ENCODE peak calls at places on chromosomes 4 and X, in six cellular contexts. P is OCI-LY7, I is astrocyte, Q is progenitor cell of endocrine pancreas, S is foreskin fibroblast, W is AG10803. Y is an unnamed sample.

GRCh38 chrX:147877726-147878125 is 34.0 kb upstream of the FMR1 start:
- DNase-seq in P (no peak), I (no peak), Q (no peak), S (no peak), W (no peak), Y (no peak)

GRCh38 chr4:20773144-20773997 is 73.1 kb downstream of the PACRGL start:
- DNase-seq in P (peak), I (peak), Q (peak), S (peak), W (peak), Y (no peak)

GRCh38 chr4:93313207-93313606 is 515.3 kb upstream of the ATOH1 start:
- DNase-seq in P (no peak), I (no peak), Q (no peak), S (peak), W (no peak), Y (no peak)

GRCh38 chrX:119093991-119094741 is 21.4 kb downstream of the CT47C1 start:
- DNase-seq in P (no peak), I (no peak), Q (no peak), S (peak), W (no peak), Y (no peak)

GRCh38 chr4:73281396-73281795 is 22.8 kb upstream of the ANKRD17 start:
- DNase-seq in P (no peak), I (no peak), Q (no peak), S (no peak), W (no peak), Y (no peak)

GRCh38 chr4:185837415-185838103 is 25.6 kb upstream of the SORBS2 start:
- DNase-seq in P (no peak), I (no peak), Q (no peak), S (no peak), W (no peak), Y (no peak)

GRCh38 chr4:8729408-8730149 is 137.0 kb downstream of the CPZ start:
- DNase-seq in P (no peak), I (no peak), Q (no peak), S (no peak), W (no peak), Y (no peak)

GRCh38 chrX:79138658-79139241 is 5.7 kb upstream of the GPR174 start:
- DNase-seq in P (peak), I (no peak), Q (no peak), S (no peak), W (no peak), Y (no peak)

GRCh38 chr4:183393446-183393845 is 51.0 kb upstream of the CDKN2AIP start:
- DNase-seq in P (no peak), I (no peak), Q (no peak), S (no peak), W (no peak), Y (no peak)

GRCh38 chrX:47216393-47216925 is 2.0 kb upstream of the CDK16 start:
- DNase-seq in P (no peak), I (no peak), Q (no peak), S (no peak), W (no peak), Y (no peak)

GRCh38 chr4:77913353-77913752 is 50.7 kb downstream of the MRPL1 start:
- DNase-seq in P (no peak), I (peak), Q (no peak), S (no peak), W (no peak), Y (no peak)

GRCh38 chr4:5708171-5708828 is at the start of gene EVC2:
- DNase-seq in P (no peak), I (peak), Q (peak), S (peak), W (peak), Y (no peak)

GRCh38 chr4:158176776-158177175 is 4.0 kb upstream of the GASK1B start:
- DNase-seq in P (no peak), I (no peak), Q (no peak), S (no peak), W (no peak), Y (no peak)

GRCh38 chr4:42442601-42443000 is 45.3 kb downstream of the SHISA3 start:
- DNase-seq in P (no peak), I (no peak), Q (no peak), S (no peak), W (no peak), Y (no peak)
- TF ChIP-seq CTCF in P (no peak), I (no peak), Q (no peak), S (no peak), W (no peak), Y (no peak)

DNA sequence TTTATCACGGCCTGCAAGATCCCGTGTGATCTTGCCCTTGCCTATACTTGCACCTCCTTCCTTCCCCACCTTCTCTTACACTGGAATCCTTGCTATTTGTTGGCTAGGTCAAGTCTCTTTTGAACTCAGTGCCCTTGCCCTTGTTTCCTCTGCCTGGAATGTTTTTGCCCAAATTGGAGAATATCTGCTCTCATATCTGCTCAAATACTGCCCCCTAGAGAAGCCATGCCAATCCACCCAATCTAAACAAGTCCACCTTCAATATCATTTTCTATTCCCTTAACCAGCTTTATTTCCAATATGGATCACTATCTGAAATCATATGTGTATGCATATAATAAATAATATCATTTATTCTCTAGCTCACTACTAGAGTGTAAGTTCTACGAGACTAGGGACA is 1044.2 kb upstream of the FTHL17 start:
- DNase-seq in P (no peak), I (no peak), Q (no peak), S (no peak), W (no peak), Y (no peak)
- TF ChIP-seq CTCF in P (peak), I (no peak), Q (no peak), S (no peak), W (no peak), Y (no peak)

GRCh38 chrX:36961590-36961989 is 46.6 kb upstream of the FAM47C start:
- DNase-seq in P (no peak), I (no peak), Q (no peak), S (no peak), W (no peak), Y (no peak)
- TF ChIP-seq CTCF in P (peak), I (no peak), Q (peak), S (no peak), W (no peak), Y (no peak)

GRCh38 chrX:74389016-74389415 is 32.3 kb upstream of the SLC16A2 start:
- DNase-seq in P (no peak), I (peak), Q (no peak), S (peak), W (no peak), Y (no peak)

GRCh38 chrX:74382613-74383012 is 38.7 kb upstream of the SLC16A2 start:
- DNase-seq in P (peak), I (peak), Q (peak), S (peak), W (peak), Y (no peak)

GRCh38 chrX:74383611-74384010 is 37.7 kb upstream of the SLC16A2 start:
- DNase-seq in P (peak), I (peak), Q (no peak), S (peak), W (peak), Y (no peak)
- TF ChIP-seq CTCF in P (peak), I (peak), Q (peak), S (peak), W (peak), Y (peak)

GRCh38 chrX:7091923-7092322 is 55.6 kb upstream of the STS start:
- DNase-seq in P (no peak), I (no peak), Q (no peak), S (no peak), W (no peak), Y (no peak)

GRCh38 chrX:7090506-7091095 is 56.9 kb upstream of the STS start:
- DNase-seq in P (no peak), I (no peak), Q (no peak), S (no peak), W (no peak), Y (no peak)

GRCh38 chrX:7085879-7086278 is 61.6 kb upstream of the STS start:
- DNase-seq in P (no peak), I (no peak), Q (no peak), S (no peak), W (no peak), Y (no peak)

GRCh38 chrX:7086384-7086783 is 61.1 kb upstream of the STS start:
- DNase-seq in P (no peak), I (peak), Q (no peak), S (peak), W (no peak), Y (no peak)

GRCh38 chrX:7088968-7089615 is 58.4 kb upstream of the STS start:
- DNase-seq in P (peak), I (no peak), Q (peak), S (no peak), W (no peak), Y (no peak)
- TF ChIP-seq CTCF in P (peak), I (no peak), Q (peak), S (no peak), W (no peak), Y (peak)